ENCODE peak calls at places on chromosomes 7 and 10, in seven cellular contexts. E is mesenchymal stem cell, C is H9, A is neuronal stem cell, Y is mesendoderm, Q is IMR-90, F is trophoblast cell. X is an unnamed sample.

GRCh38 chr10:119412244-119412750 is 130.2 kb downstream of the RGS10 start:
- DNase-seq in Y (no peak), Q (peak), F (no peak), A (no peak), C (no peak), E (peak), X (no peak)

GRCh38 chr7:37267251-37267650 is 181.4 kb downstream of the ELMO1 start:
- DNase-seq in Y (no peak), F (no peak), E (no peak), Q (no peak), C (no peak), A (no peak), X (no peak)

GRCh38 chr10:96448558-96448957 is 65.2 kb downstream of the TLL2 start:
- DNase-seq in F (no peak), C (no peak), E (no peak), A (no peak), Q (no peak), Y (no peak), X (no peak)

GRCh38 chr10:44939691-44940401 is 19.8 kb upstream of the RASSF4 start:
- DNase-seq in C (no peak), A (no peak), Y (no peak), F (no peak), E (no peak), Q (peak), X (no peak)

GRCh38 chr10:95711492-95711891 is 17.8 kb upstream of the TCTN3 start:
- DNase-seq in C (no peak), Y (no peak), Q (no peak), E (no peak), A (no peak), F (peak), X (no peak)

GRCh38 chr10:33115720-33116119 is 157.7 kb upstream of the ITGB1 start:
- DNase-seq in A (no peak), F (peak), E (no peak), C (no peak), Q (peak), Y (no peak), X (no peak)

GRCh38 chr10:93224005-93224779 is 150.5 kb downstream of the CYP26A1 start:
- DNase-seq in Q (no peak), A (no peak), F (no peak), Y (no peak), E (no peak), C (no peak), X (no peak)

GRCh38 chr10:124721295-124722052 is 22.7 kb downstream of the FAM53B start:
- DNase-seq in C (no peak), A (no peak), E (no peak), Y (no peak), F (no peak), Q (no peak), X (no peak)

GRCh38 chr7:107070710-107071109 is 26.2 kb downstream of the PRKAR2B start:
- DNase-seq in C (no peak), Q (no peak), Y (no peak), F (no peak), A (no peak), E (no peak), X (no peak)

GRCh38 chr7:107068156-107068555 is 23.7 kb downstream of the PRKAR2B start:
- DNase-seq in E (peak), C (no peak), A (no peak), F (no peak), Y (no peak), Q (no peak), X (no peak)

GRCh38 chr7:107071129-107071528 is 26.6 kb downstream of the PRKAR2B start:
- DNase-seq in C (no peak), F (no peak), Q (no peak), E (no peak), A (no peak), Y (no peak), X (no peak)

GRCh38 chr7:107072133-107072532 is 27.6 kb downstream of the PRKAR2B start:
- DNase-seq in A (no peak), F (no peak), Y (no peak), Q (no peak), E (no peak), C (no peak), X (no peak)

GRCh38 chr7:107069457-107069856 is 25.0 kb downstream of the PRKAR2B start:
- DNase-seq in F (no peak), E (peak), Y (no peak), A (no peak), C (no peak), Q (no peak), X (no peak)
- H4K8ac ChIP-seq in F (no peak), E (no peak), Y (no peak), A (no peak), C (no peak), Q (no peak), X (no peak)

GRCh38 chr10:43273543-43273942 is 6.7 kb upstream of the RASGEF1A start:
- DNase-seq in A (no peak), Y (no peak), F (no peak), E (no peak), C (no peak), Q (no peak), X (no peak)

GRCh38 chr10:43274011-43274410 is 7.1 kb upstream of the RASGEF1A start:
- DNase-seq in C (no peak), Q (no peak), Y (no peak), F (no peak), A (no peak), E (no peak), X (no peak)

GRCh38 chr10:43282881-43283280 is 16.0 kb upstream of the RASGEF1A start:
- DNase-seq in Q (no peak), F (no peak), A (no peak), Y (peak), C (peak), E (no peak), X (peak)

DNA sequence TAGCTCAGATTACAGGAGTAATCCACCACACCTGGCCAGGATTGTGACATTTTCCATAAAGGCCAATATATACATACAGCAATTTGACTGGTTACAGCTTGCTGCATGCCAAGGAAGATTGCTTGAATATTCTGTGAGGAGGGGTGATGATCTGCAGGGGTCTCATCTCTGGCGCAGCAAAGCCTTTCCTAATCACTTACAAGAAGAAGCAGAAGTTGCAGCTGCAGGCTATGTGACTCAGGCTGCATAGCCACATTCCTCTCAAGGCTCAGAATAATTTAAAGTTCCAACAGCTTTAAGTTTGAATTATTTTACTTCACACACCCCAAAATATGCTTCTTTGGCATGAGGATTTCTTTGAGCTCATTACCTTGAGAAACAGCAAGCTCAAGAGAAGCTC is 11.4 kb upstream of the RASGEF1A start:
- DNase-seq in C (no peak), Q (no peak), A (no peak), E (no peak), Y (peak), F (peak), X (no peak)
- H4K8ac ChIP-seq in C (no peak), Q (no peak), A (no peak), E (no peak), Y (no peak), F (no peak), X (no peak)

DNA sequence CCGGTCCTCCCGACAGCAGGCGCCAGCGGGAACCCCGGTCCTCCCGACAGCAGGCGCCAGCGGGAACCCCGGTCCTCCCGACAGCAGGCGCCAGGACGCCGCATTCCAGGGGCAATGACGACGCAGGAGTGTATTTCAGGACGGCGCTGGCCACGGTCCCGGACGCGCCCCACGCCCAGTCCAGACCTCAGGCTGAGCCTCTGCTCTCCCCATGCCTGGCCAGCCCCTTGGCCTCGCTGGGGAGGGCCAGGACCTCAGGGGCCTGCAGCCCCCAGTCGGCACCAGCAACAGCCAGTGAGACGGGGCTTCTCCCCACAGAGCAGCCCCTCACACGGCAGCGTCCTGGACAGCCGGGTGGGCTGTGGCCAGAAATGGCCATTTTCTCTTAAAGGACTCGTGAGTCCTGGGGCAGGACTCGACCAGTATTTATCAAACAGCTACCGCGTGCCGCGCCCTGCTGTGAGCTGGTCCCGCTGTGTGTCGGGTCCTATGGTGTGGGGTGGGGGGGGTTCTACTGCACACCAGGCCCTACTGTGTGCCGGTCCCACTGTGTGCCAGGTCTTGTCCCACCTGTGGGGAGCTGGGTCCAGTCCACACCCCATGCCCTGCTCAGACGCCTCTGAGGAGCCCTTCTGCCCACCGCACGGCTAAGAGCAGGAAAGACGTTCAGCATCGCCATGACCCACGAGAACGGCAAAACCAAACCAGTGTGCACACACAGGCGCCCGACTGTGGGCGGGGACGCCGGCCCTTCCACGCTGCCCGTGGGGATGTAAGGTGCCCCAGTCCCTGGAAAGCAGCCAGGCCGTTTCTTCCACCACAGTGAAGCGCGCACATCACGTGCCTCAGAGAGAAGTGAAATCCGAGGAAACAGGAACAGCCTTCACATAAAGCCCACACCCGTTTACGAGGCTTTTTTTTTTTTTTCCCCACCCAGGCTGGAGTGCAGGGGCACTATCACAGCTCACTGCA is 33.3 kb downstream of the GET4 start:
- DNase-seq in C (no peak), Y (no peak), A (peak), Q (peak), E (peak), F (no peak), X (no peak)
- H4K8ac ChIP-seq in C (no peak), Y (no peak), A (no peak), Q (peak), E (peak), F (peak), X (peak)

GRCh38 chr7:24138366-24138765 is 145.6 kb upstream of the NPY start:
- DNase-seq in C (no peak), A (no peak), E (peak), Q (no peak), Y (no peak), F (no peak), X (no peak)

GRCh38 chr7:24133691-24134090 is 150.3 kb upstream of the NPY start:
- DNase-seq in F (no peak), E (no peak), Y (no peak), A (no peak), C (no peak), Q (no peak), X (no peak)

GRCh38 chr7:24134535-24134934 is 149.5 kb upstream of the NPY start:
- DNase-seq in F (no peak), Q (no peak), E (no peak), C (no peak), A (no peak), Y (no peak), X (no peak)

GRCh38 chr7:24137338-24137737 is 146.7 kb upstream of the NPY start:
- DNase-seq in E (no peak), F (no peak), A (no peak), Q (no peak), C (no peak), Y (no peak), X (no peak)

DNA sequence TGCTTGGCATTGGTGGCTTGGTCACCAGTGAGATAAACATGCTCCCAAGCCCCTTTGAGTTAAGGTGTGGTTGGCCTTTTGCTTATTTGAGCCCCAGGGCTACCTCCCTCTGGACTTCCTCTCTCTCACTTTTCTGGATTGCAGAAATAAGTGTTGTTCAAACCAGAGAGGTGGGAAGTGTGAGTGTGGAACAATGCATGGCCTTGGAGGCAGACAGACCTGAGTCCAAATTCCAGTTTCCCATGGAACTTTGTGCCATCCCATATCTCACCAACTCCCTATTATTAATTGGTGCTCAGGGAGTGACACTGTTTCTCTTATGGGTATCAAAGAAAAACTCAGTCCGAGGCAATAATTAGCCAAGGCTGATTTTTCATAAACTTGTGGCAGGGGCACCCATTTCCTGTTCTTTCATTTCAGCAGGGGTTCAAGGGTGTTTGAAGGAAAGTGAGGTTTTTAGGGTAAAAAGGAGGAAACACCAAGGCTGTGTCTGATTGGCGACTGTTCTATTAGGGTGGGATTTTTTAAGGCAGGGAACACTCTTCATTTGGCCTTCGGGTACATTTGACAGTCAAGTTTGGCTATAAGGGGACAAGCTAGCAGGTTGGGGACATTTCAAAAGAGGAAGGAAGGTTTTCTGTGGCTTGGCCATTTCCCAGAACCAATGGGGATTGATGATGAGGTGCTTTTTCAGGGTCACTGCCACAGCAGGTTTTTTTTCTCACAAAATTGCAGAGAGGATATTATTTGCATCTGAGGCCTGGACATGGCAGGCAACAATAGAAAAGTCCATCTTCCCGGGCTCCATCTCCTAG is 148.8 kb upstream of the NPY start:
- DNase-seq in E (no peak), F (no peak), Q (no peak), C (no peak), A (no peak), Y (no peak), X (no peak)
- H4K8ac ChIP-seq in E (no peak), F (no peak), Q (no peak), C (no peak), A (no peak), Y (no peak), X (no peak)

GRCh38 chr7:55024776-55025175 is 6.0 kb downstream of the EGFR start:
- DNase-seq in Q (peak), A (no peak), E (peak), F (no peak), C (no peak), Y (no peak), X (no peak)
- H4K8ac ChIP-seq in Q (no peak), A (no peak), E (no peak), F (no peak), C (no peak), Y (no peak), X (no peak)

GRCh38 chr7:158664406-158664805 is 40.2 kb downstream of the NCAPG2 start:
- DNase-seq in A (no peak), Q (no peak), E (no peak), C (no peak), F (no peak), Y (no peak), X (no peak)
- H4K8ac ChIP-seq in A (no peak), Q (no peak), E (no peak), C (no peak), F (no peak), Y (no peak), X (no peak)

DNA sequence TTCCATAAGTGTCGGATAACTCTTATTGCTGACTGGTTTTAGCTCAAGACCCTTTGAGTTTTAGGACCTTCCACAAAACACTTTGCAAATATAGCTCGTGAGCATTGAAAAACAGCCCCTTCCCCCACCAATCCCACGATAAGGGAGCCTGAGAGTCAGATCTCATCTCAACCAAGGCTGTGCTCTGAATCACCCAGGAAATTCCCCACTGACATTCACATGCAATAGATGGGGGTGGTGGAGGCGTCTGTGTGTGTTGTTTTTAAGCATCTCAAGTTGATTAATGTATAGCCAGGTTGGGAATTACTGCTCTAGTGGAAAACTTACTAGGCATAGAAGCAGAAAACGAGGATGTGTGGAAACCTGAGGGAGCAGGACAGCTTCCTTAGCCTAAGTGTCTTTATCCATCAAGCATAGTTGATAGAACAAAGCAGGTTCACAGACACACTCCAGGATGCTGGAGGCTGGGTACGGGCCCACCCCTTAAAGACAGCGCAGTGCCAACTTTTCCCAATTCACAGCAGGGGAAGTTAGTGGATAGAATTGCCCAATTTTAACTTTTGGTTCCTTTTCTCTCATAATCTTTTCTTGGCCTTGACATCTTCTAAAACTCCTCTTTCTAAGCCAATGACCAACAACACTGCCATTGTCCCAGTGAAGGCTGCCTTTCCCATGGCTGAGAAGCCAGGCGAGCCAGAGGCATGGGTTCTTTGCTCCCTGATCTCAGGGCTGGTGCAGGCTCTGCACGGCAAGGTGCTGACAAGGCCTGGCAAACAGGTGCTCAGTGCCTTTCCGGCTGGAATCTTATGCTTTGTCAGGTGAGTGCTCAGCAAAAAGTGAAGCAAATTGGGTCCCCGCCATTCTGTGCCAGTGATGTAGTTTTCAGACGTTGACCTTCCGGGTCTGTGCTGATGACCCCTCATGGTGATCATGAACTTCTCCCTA is 98.5 kb upstream of the INSIG1 start:
- DNase-seq in F (no peak), Q (peak), C (no peak), A (no peak), E (peak), Y (no peak), X (no peak)
- H4K8ac ChIP-seq in F (no peak), Q (no peak), C (no peak), A (no peak), E (no peak), Y (no peak), X (peak)

GRCh38 chr10:130568246-130568645 is 432.1 kb downstream of the GLRX3 start:
- DNase-seq in Q (no peak), F (no peak), C (no peak), Y (no peak), A (no peak), E (no peak), X (no peak)
- H4K8ac ChIP-seq in Q (no peak), F (no peak), C (no peak), Y (no peak), A (no peak), E (no peak), X (no peak)

X was measured in H1.